ENCODE peak calls at places on chromosomes 7 and 10, in four cellular contexts. B, T, Z and A are unnamed samples.

GRCh38 chr10:60140681-60141632 is 234.6 kb upstream of the CCDC6 start:
- DNase-seq in B (no peak), T (no peak), Z (no peak), A (peak)

GRCh38 chr10:49384268-49384953 is 11.5 kb downstream of the DRGX start:
- DNase-seq in B (no peak), T (no peak), Z (no peak), A (no peak)

GRCh38 chr7:5636914-5637313 is 144.5 kb downstream of the RNF216 start:
- DNase-seq in B (no peak), T (peak), Z (peak), A (peak)

GRCh38 chr7:128322040-128322643 is 21.6 kb downstream of the RBM28 start:
- DNase-seq in B (no peak), T (no peak), Z (no peak), A (peak)

GRCh38 chr7:2251841-2252771 is 10.1 kb downstream of the NUDT1 start:
- DNase-seq in B (no peak), T (no peak), Z (no peak), A (no peak)

GRCh38 chr7:108805808-108806397 is 236.2 kb downstream of the DNAJB9 start:
- DNase-seq in B (no peak), T (no peak), Z (no peak), A (peak)

GRCh38 chr7:26551740-26552139 is 260.1 kb downstream of the SNX10 start:
- DNase-seq in B (no peak), T (no peak), Z (no peak), A (no peak)

GRCh38 chr7:106820321-106821217 is 44.5 kb upstream of the PIK3CG start:
- DNase-seq in B (no peak), T (no peak), Z (no peak), A (no peak)

GRCh38 chr10:72455889-72456588 is 101.3 kb upstream of the DNAJB12 start:
- DNase-seq in B (no peak), T (no peak), Z (no peak), A (no peak)

GRCh38 chr10:93288679-93289634 is 193.2 kb downstream of the MYOF start:
- DNase-seq in B (peak), T (peak), Z (peak), A (peak)

GRCh38 chr10:130635528-130635927 is 499.3 kb downstream of the GLRX3 start:
- DNase-seq in B (no peak), T (no peak), Z (no peak), A (no peak)

GRCh38 chr10:96645191-96645721 is 58.4 kb upstream of the TM9SF3 start:
- DNase-seq in B (no peak), T (no peak), Z (no peak), A (no peak)

GRCh38 chr10:123840714-123841113 is 50.9 kb downstream of the CPXM2 start:
- DNase-seq in B (no peak), T (no peak), Z (no peak), A (no peak)

GRCh38 chr10:74987339-74988054 is 124.0 kb upstream of the SAMD8 start:
- DNase-seq in B (no peak), T (no peak), Z (no peak), A (no peak)

GRCh38 chr10:72720814-72721665 is 29.1 kb downstream of the MCU start:
- DNase-seq in B (no peak), T (no peak), Z (no peak), A (no peak)

GRCh38 chr10:129288940-129289468 is 178.0 kb upstream of the MGMT start:
- DNase-seq in B (no peak), T (no peak), Z (no peak), A (no peak)

GRCh38 chr10:18424200-18424599 is 227.2 kb downstream of the NSUN6 start:
- DNase-seq in B (no peak), T (no peak), Z (no peak), A (no peak)

GRCh38 chr7:128701062-128701785 is 29.1 kb downstream of the GARIN1A start:
- DNase-seq in B (no peak), T (no peak), Z (no peak), A (peak)

GRCh38 chr10:88347597-88348304 is 235.4 kb downstream of the RNLS start:
- DNase-seq in B (no peak), T (no peak), Z (no peak), A (no peak)

GRCh38 chr7:7696458-7697119 is 21.8 kb downstream of the RPA3 start:
- DNase-seq in B (no peak), T (peak), Z (no peak), A (peak)

GRCh38 chr10:49441488-49442476 is 45.9 kb upstream of the DRGX start:
- DNase-seq in B (no peak), T (no peak), Z (no peak), A (no peak)

GRCh38 chr7:128135275-128136214 is 104.3 kb upstream of the LRRC4 start:
- DNase-seq in B (no peak), T (no peak), Z (peak), A (peak)

GRCh38 chr7:137018468-137018867 is 150.0 kb downstream of the CHRM2 start:
- DNase-seq in B (no peak), T (no peak), Z (no peak), A (no peak)

GRCh38 chr7:128853691-128854298 is 8.9 kb upstream of the ATP6V1F start:
- DNase-seq in B (no peak), T (no peak), Z (no peak), A (no peak)

GRCh38 chr10:9214618-9215017 is 1160.1 kb downstream of the GATA3 start:
- DNase-seq in B (no peak), T (no peak), Z (no peak), A (no peak)